ENCODE peak calls at places on chromosomes 7 and 10, in ten cellular contexts. One of them, this sample, is unnamed.

GRCh38 chr10:78513330-78513729 is 479.7 kb downstream of the RPS24 start:
- DNase-seq in sigmoid colon: no peak
- DNase-seq in vagina: no peak
- DNase-seq in endothelial cell of umbilical vein: no peak
- DNase-seq in IMR-90: peak; percentile 14
- DNase-seq in AG09309: no peak
- DNase-seq in Daoy: peak; percentile 24
- DNase-seq in hippocampal formation: no peak
- DNase-seq in GM04504: no peak
- DNase-seq in caudate nucleus: no peak
- DNase-seq in this sample: no peak

GRCh38 chr7:7452119-7452518 is 83.6 kb downstream of the COL28A1 start:
- DNase-seq in IMR-90: no peak
- DNase-seq in AG09309: no peak
- DNase-seq in vagina: no peak
- DNase-seq in GM04504: no peak
- DNase-seq in Daoy: no peak
- DNase-seq in caudate nucleus: no peak
- DNase-seq in hippocampal formation: no peak
- DNase-seq in endothelial cell of umbilical vein: no peak
- DNase-seq in sigmoid colon: no peak
- DNase-seq in this sample: no peak

GRCh38 chr10:24528960-24529359 is 194.7 kb downstream of the ARHGAP21 start:
- DNase-seq in caudate nucleus: no peak
- DNase-seq in AG09309: peak; percentile 38
- DNase-seq in vagina: no peak
- DNase-seq in sigmoid colon: no peak
- DNase-seq in GM04504: no peak
- DNase-seq in endothelial cell of umbilical vein: no peak
- DNase-seq in IMR-90: no peak
- DNase-seq in Daoy: no peak
- DNase-seq in hippocampal formation: no peak
- DNase-seq in this sample: no peak

GRCh38 chr7:100673942-100674431 is 447 bp downstream of the GNB2 start:
- DNase-seq in GM04504: no peak
- DNase-seq in AG09309: no peak
- DNase-seq in Daoy: peak; percentile 50
- DNase-seq in caudate nucleus: no peak
- DNase-seq in endothelial cell of umbilical vein: no peak
- DNase-seq in hippocampal formation: no peak
- DNase-seq in sigmoid colon: peak; percentile 86
- DNase-seq in vagina: no peak
- DNase-seq in IMR-90: no peak
- DNase-seq in this sample: no peak

GRCh38 chr7:47600199-47601118 is 18.5 kb upstream of the TNS3 start:
- DNase-seq in Daoy: peak; percentile 89
- DNase-seq in IMR-90: peak; percentile 86
- DNase-seq in endothelial cell of umbilical vein: peak; percentile 55
- DNase-seq in GM04504: peak; percentile 69
- DNase-seq in hippocampal formation: no peak
- DNase-seq in sigmoid colon: no peak
- DNase-seq in AG09309: no peak
- DNase-seq in caudate nucleus: no peak
- DNase-seq in vagina: no peak
- DNase-seq in this sample: no peak

GRCh38 chr10:60810437-60811182 is 32.3 kb downstream of the CDK1 start:
- DNase-seq in caudate nucleus: no peak
- DNase-seq in hippocampal formation: no peak
- DNase-seq in endothelial cell of umbilical vein: peak; percentile 75
- DNase-seq in AG09309: peak; percentile 52
- DNase-seq in GM04504: peak; percentile 35
- DNase-seq in Daoy: no peak
- DNase-seq in vagina: no peak
- DNase-seq in sigmoid colon: no peak
- DNase-seq in IMR-90: peak; percentile 60
- DNase-seq in this sample: no peak

GRCh38 chr10:50918529-50918928 is 33.1 kb upstream of the A1CF start:
- DNase-seq in IMR-90: no peak
- DNase-seq in endothelial cell of umbilical vein: no peak
- DNase-seq in caudate nucleus: no peak
- DNase-seq in vagina: no peak
- DNase-seq in sigmoid colon: no peak
- DNase-seq in Daoy: no peak
- DNase-seq in AG09309: no peak
- DNase-seq in hippocampal formation: no peak
- DNase-seq in GM04504: no peak
- DNase-seq in this sample: no peak

GRCh38 chr10:80356563-80356999 is at the start of the genes DYDC1 and DYDC2:
- DNase-seq in GM04504: peak; percentile 0
- DNase-seq in vagina: no peak
- DNase-seq in sigmoid colon: peak; percentile 65
- DNase-seq in AG09309: no peak
- DNase-seq in endothelial cell of umbilical vein: no peak
- DNase-seq in Daoy: peak; percentile 70
- DNase-seq in caudate nucleus: peak; percentile 13
- DNase-seq in hippocampal formation: no peak
- DNase-seq in IMR-90: no peak
- DNase-seq in this sample: peak; percentile 28

GRCh38 chr7:148483515-148483914 is 107.1 kb upstream of the C7orf33 start:
- DNase-seq in endothelial cell of umbilical vein: no peak
- DNase-seq in sigmoid colon: no peak
- DNase-seq in IMR-90: no peak
- DNase-seq in hippocampal formation: no peak
- DNase-seq in caudate nucleus: no peak
- DNase-seq in Daoy: no peak
- DNase-seq in GM04504: no peak
- DNase-seq in vagina: no peak
- DNase-seq in AG09309: no peak
- DNase-seq in this sample: no peak

This sample was measured in DMS79.